ENCODE peak calls at places on chromosomes 2 and 18, in five cellular contexts. M, U, N, C and Q are unnamed samples.

GRCh38 chr18:58268849-58269248 is 224.8 kb downstream of the NEDD4L start:
- DNase-seq in M (no peak), U (no peak), N (no peak), C (no peak), Q (no peak)

GRCh38 chr2:85789271-85789670 is 35.5 kb downstream of the ATOH8 start:
- DNase-seq in M (no peak), U (no peak), N (no peak), C (no peak), Q (no peak)

GRCh38 chr2:45771251-45771650 is 119.8 kb downstream of the PRKCE start:
- DNase-seq in M (no peak), U (peak; percentile 4), N (peak; percentile 15), C (peak; percentile 53), Q (peak; percentile 47)

GRCh38 chr2:177906041-177906718 is 166.4 kb downstream of the PDE11A start:
- DNase-seq in M (peak; percentile 44), U (peak; percentile 21), N (peak; percentile 67), C (peak; percentile 62), Q (peak; percentile 46)

GRCh38 chr2:263774-264492 is at the start of gene SH3YL1:
- DNase-seq in M (peak; percentile 62), U (no peak), N (no peak), C (no peak), Q (no peak)

GRCh38 chr2:234427081-234428058 is 69.5 kb downstream of the ARL4C start:
- DNase-seq in M (no peak), U (no peak), N (no peak), C (no peak), Q (peak; percentile 74)

GRCh38 chr2:45750484-45750883 is 99.0 kb downstream of the PRKCE start:
- DNase-seq in M (no peak), U (no peak), N (no peak), C (no peak), Q (no peak)

GRCh38 chr2:221750317-221750716 is 178.2 kb upstream of the EPHA4 start:
- DNase-seq in M (no peak), U (no peak), N (no peak), C (no peak), Q (no peak)

GRCh38 chr2:96090181-96090500 is 26.2 kb downstream of the ADRA2B start:
- DNase-seq in M (no peak), U (no peak), N (no peak), C (no peak), Q (no peak)

GRCh38 chr2:219578811-219579210 is 6.7 kb downstream of the INHA start:
- DNase-seq in M (no peak), U (no peak), N (no peak), C (no peak), Q (no peak)

GRCh38 chr2:43462866-43463641 is 132.8 kb downstream of the THADA start:
- DNase-seq in M (no peak), U (peak; percentile 67), N (no peak), C (no peak), Q (no peak)

GRCh38 chr2:189762229-189762550 is 402 bp downstream of the OSGEPL1 start:
- DNase-seq in M (no peak), U (no peak), N (no peak), C (no peak), Q (no peak)

GRCh38 chr18:79515331-79515730 is 119.6 kb downstream of the NFATC1 start:
- DNase-seq in M (no peak), U (no peak), N (no peak), C (no peak), Q (no peak)

GRCh38 chr2:62578837-62579640 is 73.0 kb upstream of the TMEM17 start:
- DNase-seq in M (no peak), U (no peak), N (no peak), C (no peak), Q (no peak)

GRCh38 chr18:26547302-26548143 is 830 bp downstream of the KCTD1 start:
- DNase-seq in M (peak; percentile 77), U (peak; percentile 86), N (no peak), C (no peak), Q (peak; percentile 77)

GRCh38 chr2:120344991-120345975 is 653 bp upstream of the INHBB start:
- DNase-seq in M (peak; percentile 35), U (no peak), N (peak; percentile 6), C (no peak), Q (no peak)

GRCh38 chr2:62306751-62307468 is 111.0 kb downstream of the B3GNT2 start:
- DNase-seq in M (peak; percentile 60), U (peak; percentile 20), N (no peak), C (no peak), Q (no peak)

GRCh38 chr2:117698819-117699218 is 115.7 kb upstream of the DDX18 start:
- DNase-seq in M (no peak), U (no peak), N (no peak), C (no peak), Q (no peak)

GRCh38 chr2:168639024-168639423 is 163.4 kb upstream of the NOSTRIN start:
- DNase-seq in M (no peak), U (no peak), N (no peak), C (no peak), Q (no peak)

GRCh38 chr18:77218642-77219041 is 31.0 kb upstream of the GALR1 start:
- DNase-seq in M (no peak), U (no peak), N (peak; percentile 31), C (no peak), Q (no peak)

GRCh38 chr2:118221952-118222594 is 133.8 kb downstream of the INSIG2 start:
- DNase-seq in M (no peak), U (peak; percentile 50), N (no peak), C (peak; percentile 86), Q (peak; percentile 51)

GRCh38 chr2:6202756-6203155 is 510.6 kb downstream of the SOX11 start:
- DNase-seq in M (no peak), U (no peak), N (no peak), C (no peak), Q (no peak)

GRCh38 chr18:58046794-58047555 is 2.9 kb downstream of the NEDD4L start:
- DNase-seq in M (no peak), U (no peak), N (no peak), C (no peak), Q (peak; percentile 52)

GRCh38 chr18:5420909-5421308 is 122.9 kb downstream of the EPB41L3 start:
- DNase-seq in M (no peak), U (no peak), N (no peak), C (no peak), Q (no peak)

GRCh38 chr18:11857177-11857887 is 6.1 kb downstream of the CHMP1B start:
- DNase-seq in M (no peak), U (no peak), N (no peak), C (no peak), Q (peak; percentile 67)

GRCh38 chr2:96510931-96511595 is 5.9 kb upstream of the NEURL3 start:
- DNase-seq in M (no peak), U (no peak), N (no peak), C (no peak), Q (no peak)

GRCh38 chr2:112021781-112022231 is 33.3 kb upstream of the TMEM87B start:
- DNase-seq in M (no peak), U (no peak), N (no peak), C (no peak), Q (no peak)

GRCh38 chr2:159131882-159132281 is 154.6 kb downstream of the WDSUB1 start:
- DNase-seq in M (no peak), U (no peak), N (no peak), C (no peak), Q (no peak)

GRCh38 chr2:83969085-83969484 is 490.0 kb downstream of the SUCLG1 start:
- DNase-seq in M (no peak), U (no peak), N (no peak), C (no peak), Q (no peak)

GRCh38 chr2:203853722-203854121 is 13.8 kb upstream of the CTLA4 start:
- DNase-seq in M (no peak), U (no peak), N (no peak), C (no peak), Q (no peak)

GRCh38 chr2:171248205-171248662 is 87.5 kb upstream of the TLK1 start:
- DNase-seq in M (peak; percentile 32), U (no peak), N (no peak), C (no peak), Q (no peak)

GRCh38 chr18:58125756-58126155 is 81.7 kb downstream of the NEDD4L start:
- DNase-seq in M (no peak), U (no peak), N (no peak), C (no peak), Q (no peak)